ENCODE peak calls at places on chromosomes 1 and 21, in five cellular contexts. G is heart right ventricle; F is PC-3; T is CD8-positive, alpha-beta T cell; M is mammary epithelial cell. Z is an unnamed sample.

GRCh38 chr1:24150228-24151174 is 7.6 kb upstream of the IL22RA1 start:
- DNase-seq in G (peak), F (peak), T (peak), M (peak), Z (peak)

GRCh38 chr1:17412093-17412870 is 27.2 kb downstream of the RCC2 start:
- DNase-seq in G (no peak), F (no peak), T (no peak), M (no peak), Z (no peak)

GRCh38 chr1:52919720-52920199 is 1.8 kb downstream of the ECHDC2 start:
- DNase-seq in G (no peak), F (peak), T (no peak), M (no peak), Z (no peak)

GRCh38 chr21:37337831-37338230 is 28.7 kb upstream of the DYRK1A start:
- DNase-seq in G (no peak), F (no peak), T (no peak), M (no peak), Z (no peak)

GRCh38 chr21:46024983-46025860 is 43.7 kb downstream of the COL6A1 start:
- DNase-seq in G (no peak), F (no peak), T (no peak), M (peak), Z (no peak)

GRCh38 chr1:151003175-151003574 is 3.5 kb downstream of the MINDY1 start:
- DNase-seq in G (no peak), F (no peak), T (no peak), M (no peak), Z (no peak)

GRCh38 chr1:246295968-246296367 is 211.1 kb downstream of the SMYD3 start:
- DNase-seq in G (no peak), F (no peak), T (no peak), M (peak), Z (no peak)

GRCh38 chr1:114153621-114154145 is at the start of gene SYT6:
- DNase-seq in G (no peak), F (no peak), T (no peak), M (no peak), Z (no peak)

GRCh38 chr21:38716942-38717341 is 88.8 kb upstream of the ETS2 start:
- DNase-seq in G (no peak), F (peak), T (no peak), M (peak), Z (no peak)

GRCh38 chr1:92356956-92357355 is 58.1 kb downstream of the RPAP2 start:
- DNase-seq in G (no peak), F (peak), T (no peak), M (peak), Z (no peak)

GRCh38 chr1:36321119-36321951 is 2.1 kb downstream of the EVA1B start:
- DNase-seq in G (peak), F (no peak), T (no peak), M (no peak), Z (no peak)

GRCh38 chr1:100883963-100884362 is 10.7 kb downstream of the EXTL2 start:
- DNase-seq in G (no peak), F (peak), T (no peak), M (peak), Z (no peak)

GRCh38 chr1:7842517-7842916 is 10.3 kb downstream of the UTS2 start:
- DNase-seq in G (no peak), F (no peak), T (peak), M (no peak), Z (no peak)

GRCh38 chr1:162094271-162094670 is 24.8 kb downstream of the NOS1AP start:
- DNase-seq in G (no peak), F (peak), T (no peak), M (peak), Z (no peak)

GRCh38 chr21:14550200-14550599 is 4.1 kb upstream of the SAMSN1 start:
- DNase-seq in G (no peak), F (no peak), T (no peak), M (no peak), Z (no peak)

GRCh38 chr1:63379583-63379982 is 12.2 kb downstream of the ALG6 start:
- DNase-seq in G (no peak), F (no peak), T (no peak), M (no peak), Z (no peak)

GRCh38 chr1:40649592-40649930 is 15.9 kb downstream of the RIMS3 start:
- DNase-seq in G (no peak), F (no peak), T (no peak), M (no peak), Z (no peak)

GRCh38 chr1:59678809-59679228 is 135.9 kb upstream of the HOOK1 start:
- DNase-seq in G (no peak), F (peak), T (no peak), M (peak), Z (no peak)

GRCh38 chr1:34361781-34362357 is 185.2 kb downstream of the C1orf94 start:
- DNase-seq in G (no peak), F (no peak), T (no peak), M (no peak), Z (no peak)

GRCh38 chr1:201112173-201112731 is at the start of gene CACNA1S:
- DNase-seq in G (no peak), F (no peak), T (no peak), M (no peak), Z (no peak)

GRCh38 chr1:213689260-213689659 is 298.5 kb upstream of the PROX1 start:
- DNase-seq in G (no peak), F (no peak), T (no peak), M (peak), Z (no peak)

GRCh38 chr1:28750330-28750729 is 13.6 kb downstream of the YTHDF2 start:
- DNase-seq in G (no peak), F (no peak), T (no peak), M (no peak), Z (no peak)

DNA sequence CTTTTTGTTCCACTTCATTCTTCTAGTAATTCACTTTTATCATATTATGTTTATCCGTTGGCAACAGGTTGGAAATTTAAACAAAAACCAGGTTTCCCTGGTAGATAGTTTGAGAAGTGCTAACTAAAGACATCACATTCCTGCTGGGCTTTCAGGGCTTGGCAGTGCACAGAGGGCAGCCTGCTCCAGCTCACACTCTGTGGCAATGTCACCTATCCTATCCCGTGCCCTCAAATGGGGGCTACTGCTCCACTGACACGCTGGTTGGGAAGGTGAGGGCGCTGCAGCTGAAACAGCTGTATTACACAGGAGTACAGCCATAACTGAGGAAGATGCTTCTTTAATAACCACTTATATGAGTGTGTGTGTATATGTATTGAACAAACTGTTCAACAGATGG is 49.7 kb downstream of the RCAN1 start:
- DNase-seq in G (no peak), F (no peak), T (no peak), M (no peak), Z (no peak)
- H3K27ac ChIP-seq in G (peak), F (no peak), T (no peak), M (no peak), Z (no peak)

DNA sequence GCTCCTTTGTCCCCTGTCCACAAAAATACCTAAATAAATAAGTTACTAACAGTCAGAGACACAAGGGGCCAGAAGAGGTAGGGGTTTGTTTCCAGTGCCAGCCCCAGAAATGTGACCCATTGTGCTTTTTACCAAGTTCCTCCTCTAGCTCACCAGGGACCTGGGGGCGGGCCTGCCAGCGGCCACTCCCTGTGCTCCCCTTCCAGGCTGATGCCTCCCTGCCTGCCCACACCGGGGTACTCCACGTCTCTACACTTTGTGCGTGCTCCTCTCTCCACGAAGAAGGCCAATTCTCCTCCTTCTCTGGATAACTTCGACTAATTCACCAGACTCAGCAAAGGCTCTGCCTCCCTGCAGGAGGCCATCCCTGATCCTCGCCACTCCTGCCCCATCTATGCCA is 72.1 kb downstream of the BCAR3 start:
- DNase-seq in G (no peak), F (no peak), T (no peak), M (no peak), Z (no peak)
- H3K27ac ChIP-seq in G (peak), F (no peak), T (no peak), M (no peak), Z (no peak)

GRCh38 chr1:12175456-12175797 is 8.6 kb downstream of the TNFRSF1B start:
- DNase-seq in G (no peak), F (no peak), T (no peak), M (no peak), Z (no peak)

GRCh38 chr1:12176298-12177118 is 9.7 kb downstream of the TNFRSF1B start:
- DNase-seq in G (no peak), F (no peak), T (no peak), M (no peak), Z (no peak)

GRCh38 chr1:12172959-12173358 is 6.2 kb downstream of the TNFRSF1B start:
- DNase-seq in G (no peak), F (no peak), T (no peak), M (no peak), Z (no peak)

GRCh38 chr1:12173631-12174121 is 6.9 kb downstream of the TNFRSF1B start:
- DNase-seq in G (no peak), F (no peak), T (peak), M (no peak), Z (no peak)

GRCh38 chr1:12174789-12175455 is 8.1 kb downstream of the TNFRSF1B start:
- DNase-seq in G (peak), F (no peak), T (no peak), M (no peak), Z (no peak)
- H3K27ac ChIP-seq in G (peak), F (no peak), T (peak), M (no peak), Z (peak)

DNA sequence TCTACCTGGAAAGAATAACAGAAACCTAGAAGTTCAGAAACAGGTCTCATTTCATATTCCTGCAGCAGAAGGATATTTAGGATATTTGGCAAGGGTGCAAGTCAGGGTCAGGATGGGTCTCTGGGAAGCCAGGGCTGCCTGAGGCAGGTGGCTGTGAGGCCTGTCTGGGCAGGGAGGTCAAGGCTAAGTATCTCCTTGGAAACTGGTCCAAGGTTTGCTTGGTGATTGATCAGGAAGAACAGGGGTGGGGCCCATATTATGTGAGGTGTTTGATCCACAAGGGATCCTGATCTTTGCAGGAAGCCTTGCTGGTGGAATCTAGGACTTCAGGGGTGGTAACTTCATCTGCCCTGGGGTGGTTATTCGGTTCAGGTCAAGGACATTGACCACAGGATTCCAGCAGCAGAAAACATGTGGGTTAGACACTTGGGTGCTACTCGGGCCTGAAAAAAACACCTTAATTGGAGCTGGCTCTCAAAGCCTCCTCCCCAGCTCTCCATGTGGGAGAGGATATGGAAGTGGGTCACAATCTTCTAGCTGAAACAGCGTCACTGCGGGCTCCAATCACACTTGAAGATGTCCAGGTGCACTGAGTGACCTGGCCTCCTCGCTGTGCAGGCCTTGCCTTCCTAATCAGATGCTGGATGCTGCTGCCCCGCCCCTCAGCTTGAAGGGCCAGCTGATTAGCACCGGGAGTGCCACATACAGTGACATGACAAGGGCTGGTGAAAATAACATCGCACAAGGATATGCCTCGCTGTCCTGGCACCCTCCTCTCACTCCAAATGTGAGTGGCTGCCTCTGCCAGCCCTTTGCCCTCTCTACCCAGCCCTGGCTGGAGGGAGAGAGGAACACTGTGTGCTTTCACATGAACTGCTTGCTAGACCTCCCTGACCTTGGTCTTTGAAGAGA is 8.7 kb downstream of the CTNNBIP1 start:
- DNase-seq in G (peak), F (no peak), T (no peak), M (no peak), Z (no peak)
- H3K27ac ChIP-seq in G (peak), F (no peak), T (no peak), M (no peak), Z (peak)

GRCh38 chr1:20840731-20841130 is 53.6 kb upstream of the HP1BP3 start:
- DNase-seq in G (no peak), F (no peak), T (no peak), M (no peak), Z (no peak)
- H3K27ac ChIP-seq in G (no peak), F (no peak), T (no peak), M (no peak), Z (no peak)

DNA sequence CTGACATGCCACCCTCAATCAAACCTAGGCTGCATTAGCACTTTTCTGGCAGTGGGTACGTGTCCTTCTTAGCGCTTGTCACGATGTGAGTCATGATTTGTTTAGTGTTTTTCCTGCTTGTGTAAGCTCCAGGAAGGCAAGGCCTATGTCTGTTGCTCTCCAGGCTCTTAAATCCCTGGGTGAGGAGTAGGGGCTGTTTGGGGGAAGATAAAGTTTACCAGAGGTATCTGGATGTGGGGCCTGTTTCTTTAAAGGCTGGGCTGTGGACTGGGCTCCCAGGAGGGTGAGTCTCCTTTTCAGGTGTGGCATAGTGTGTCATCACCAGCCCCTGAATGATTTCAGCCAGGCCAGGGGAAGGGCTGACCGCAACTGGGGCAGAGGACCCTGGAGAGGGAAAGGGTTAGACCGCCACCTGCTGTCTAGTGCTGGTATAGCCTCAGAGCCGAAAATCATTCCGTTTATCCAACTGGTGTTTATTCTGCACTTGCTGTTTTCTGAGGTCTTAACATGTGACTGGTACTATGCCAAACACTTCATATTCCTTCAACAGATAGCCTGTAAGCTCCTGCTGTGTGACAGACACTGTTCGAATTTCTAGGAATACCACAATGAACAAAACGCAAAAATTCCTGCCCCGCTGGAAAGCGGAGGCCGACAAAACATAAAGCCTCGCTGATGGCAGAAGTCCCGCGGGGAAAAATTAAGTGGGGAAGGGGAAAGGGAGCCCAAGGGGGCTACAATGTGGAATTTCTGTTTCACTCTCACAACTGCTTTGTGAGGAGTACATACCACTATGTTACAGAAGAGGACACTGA is 9.7 kb downstream of the SERINC2 start:
- DNase-seq in G (peak), F (peak), T (peak), M (peak), Z (peak)
- H3K27ac ChIP-seq in G (no peak), F (peak), T (no peak), M (peak), Z (no peak)

GRCh38 chr1:55249646-55250398 is 34.7 kb upstream of the USP24 start:
- DNase-seq in G (no peak), F (no peak), T (no peak), M (no peak), Z (no peak)
- H3K27ac ChIP-seq in G (peak), F (no peak), T (no peak), M (no peak), Z (no peak)

DNA sequence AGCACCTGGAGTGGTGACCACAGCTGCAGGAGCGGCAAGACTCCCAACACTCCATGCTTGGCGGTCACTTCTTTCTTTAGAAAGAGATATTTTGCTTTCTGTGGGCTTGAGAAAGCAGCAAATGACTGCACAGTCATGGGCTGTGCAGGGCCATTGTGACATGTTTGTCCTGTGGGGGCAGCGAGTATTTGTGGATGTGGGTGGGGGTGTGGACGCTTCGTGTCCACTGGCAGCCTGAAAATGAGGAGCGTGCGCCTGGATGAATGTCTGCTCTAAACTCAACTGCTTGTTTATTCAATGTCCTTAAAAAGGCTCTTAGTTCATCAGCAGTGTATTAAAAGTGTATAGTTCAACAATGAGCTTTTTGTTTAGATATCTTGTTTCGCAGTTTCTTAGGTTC is 68.1 kb downstream of the TLR5 start:
- DNase-seq in G (no peak), F (no peak), T (no peak), M (no peak), Z (no peak)
- H3K27ac ChIP-seq in G (peak), F (no peak), T (no peak), M (no peak), Z (no peak)

Z was measured in caudate nucleus.